ENCODE peak calls at places on chromosomes 3 and 15, in four cellular contexts. Z is HepG2, E is K562, T is GM12878. U is an unnamed sample.

GRCh38 chr3:108590443-108590842 is 921 bp downstream of the DZIP3 start:
- DNase-seq in Z (peak; percentile 1), E (peak; percentile 7), T (no peak), U (peak; percentile 5)

GRCh38 chr15:34773916-34774315 is 19.1 kb upstream of the GJD2 start:
- DNase-seq in T (no peak), E (no peak), Z (no peak), U (no peak)

GRCh38 chr15:74209997-74210573 is 7.5 kb upstream of the STRA6 start:
- DNase-seq in T (no peak), Z (no peak), E (no peak), U (no peak)

GRCh38 chr3:54034971-54035370 is 87.4 kb upstream of the CACNA2D3 start:
- DNase-seq in T (no peak), E (no peak), Z (no peak), U (no peak)

GRCh38 chr3:73668366-73668765 is 43.6 kb upstream of the PDZRN3 start:
- DNase-seq in T (no peak), E (no peak), Z (no peak), U (no peak)

GRCh38 chr15:56325186-56325585 is 40.0 kb upstream of the TEX9 start:
- DNase-seq in T (no peak), Z (no peak), E (no peak), U (no peak)

GRCh38 chr15:89377042-89377841 is 42.6 kb upstream of the POLG start:
- DNase-seq in Z (no peak), E (no peak), T (no peak), U (no peak)

GRCh38 chr3:24299801-24300626 is 194.6 kb downstream of the THRB start:
- DNase-seq in E (peak; percentile 20), T (no peak), Z (no peak), U (no peak)

GRCh38 chr3:4750306-4751056 is 228.8 kb upstream of the BHLHE40 start:
- DNase-seq in Z (peak; percentile 25), T (no peak), E (no peak), U (no peak)

GRCh38 chr3:65472501-65472900 is 566.2 kb downstream of the MAGI1 start:
- DNase-seq in Z (no peak), T (no peak), E (no peak), U (no peak)

GRCh38 chr3:54427951-54428871 is 305.9 kb downstream of the CACNA2D3 start:
- DNase-seq in Z (peak; percentile 28), T (peak; percentile 7), E (peak; percentile 37), U (peak; percentile 69)

GRCh38 chr3:125916376-125916978 is 52.5 kb upstream of the ROPN1B start:
- DNase-seq in E (peak; percentile 83), T (peak; percentile 65), Z (peak; percentile 84), U (peak; percentile 84)
- TF ChIP-seq SP1 in E (peak; percentile 46), T (no peak), Z (no peak), U (no peak)

GRCh38 chr3:155416500-155417118 is 123.1 kb upstream of the STRIT1 start:
- DNase-seq in Z (no peak), T (no peak), E (no peak), U (no peak)
- TF ChIP-seq FOXM1 in Z (no peak), T (no peak), E (no peak), U (no peak)

GRCh38 chr3:86951343-86951742 is 39.6 kb downstream of the VGLL3 start:
- DNase-seq in T (no peak), Z (no peak), E (no peak), U (no peak)

GRCh38 chr3:86948840-86949239 is 42.1 kb downstream of the VGLL3 start:
- DNase-seq in Z (no peak), T (no peak), E (no peak), U (no peak)

GRCh38 chr3:86950717-86951116 is 40.2 kb downstream of the VGLL3 start:
- DNase-seq in Z (no peak), E (no peak), T (no peak), U (no peak)

GRCh38 chr3:86954226-86954625 is 36.7 kb downstream of the VGLL3 start:
- DNase-seq in T (no peak), E (no peak), Z (no peak), U (no peak)

DNA sequence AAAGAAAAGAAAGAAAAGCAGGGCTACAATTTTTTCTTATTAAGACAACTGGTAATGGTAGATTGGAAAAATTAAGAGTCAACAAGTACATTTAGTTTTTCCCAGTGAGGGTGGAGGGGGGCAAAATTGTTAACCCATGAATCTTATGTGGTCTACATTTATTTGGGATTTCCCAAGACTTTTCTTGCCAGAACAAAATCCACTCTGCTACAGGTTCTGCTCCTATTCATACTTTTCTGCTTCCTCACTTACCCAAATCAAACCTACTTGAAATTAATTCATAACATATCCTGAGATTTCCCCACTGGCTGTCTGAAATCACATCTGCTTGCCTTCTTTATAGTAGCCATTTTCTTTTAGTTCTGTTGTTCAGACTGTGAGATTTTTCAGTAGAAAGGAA is 41.1 kb downstream of the VGLL3 start:
- DNase-seq in T (no peak), E (no peak), Z (no peak), U (no peak)
- TF ChIP-seq SP1 in T (no peak), E (no peak), Z (no peak), U (no peak)

GRCh38 chr3:127475364-127475763 is 115.2 kb downstream of the TPRA1 start:
- DNase-seq in E (no peak), T (no peak), Z (no peak), U (no peak)

GRCh38 chr3:127476936-127477335 is 113.6 kb downstream of the TPRA1 start:
- DNase-seq in E (no peak), T (no peak), Z (no peak), U (no peak)

GRCh38 chr3:127475975-127476374 is 114.6 kb downstream of the TPRA1 start:
- DNase-seq in E (no peak), Z (no peak), T (no peak), U (no peak)

GRCh38 chr3:127472506-127472905 is 118.0 kb downstream of the TPRA1 start:
- DNase-seq in Z (no peak), E (no peak), T (no peak), U (no peak)

GRCh38 chr3:127473244-127474024 is 117.1 kb downstream of the TPRA1 start:
- DNase-seq in T (no peak), Z (peak; percentile 53), E (peak; percentile 40), U (peak; percentile 62)
- TF ChIP-seq FOXM1 in T (no peak), Z (no peak), E (no peak), U (no peak)

GRCh38 chr15:67085237-67085817 is 19.9 kb downstream of the SMAD3 start:
- DNase-seq in Z (no peak), E (no peak), T (no peak), U (no peak)

GRCh38 chr15:67087507-67088172 is 22.2 kb downstream of the SMAD3 start:
- DNase-seq in T (no peak), E (no peak), Z (no peak), U (no peak)

GRCh38 chr15:67086650-67086941 is 21.2 kb downstream of the SMAD3 start:
- DNase-seq in E (no peak), Z (no peak), T (no peak), U (no peak)

GRCh38 chr15:67084561-67084960 is 19.2 kb downstream of the SMAD3 start:
- DNase-seq in Z (no peak), E (no peak), T (no peak), U (no peak)

DNA sequence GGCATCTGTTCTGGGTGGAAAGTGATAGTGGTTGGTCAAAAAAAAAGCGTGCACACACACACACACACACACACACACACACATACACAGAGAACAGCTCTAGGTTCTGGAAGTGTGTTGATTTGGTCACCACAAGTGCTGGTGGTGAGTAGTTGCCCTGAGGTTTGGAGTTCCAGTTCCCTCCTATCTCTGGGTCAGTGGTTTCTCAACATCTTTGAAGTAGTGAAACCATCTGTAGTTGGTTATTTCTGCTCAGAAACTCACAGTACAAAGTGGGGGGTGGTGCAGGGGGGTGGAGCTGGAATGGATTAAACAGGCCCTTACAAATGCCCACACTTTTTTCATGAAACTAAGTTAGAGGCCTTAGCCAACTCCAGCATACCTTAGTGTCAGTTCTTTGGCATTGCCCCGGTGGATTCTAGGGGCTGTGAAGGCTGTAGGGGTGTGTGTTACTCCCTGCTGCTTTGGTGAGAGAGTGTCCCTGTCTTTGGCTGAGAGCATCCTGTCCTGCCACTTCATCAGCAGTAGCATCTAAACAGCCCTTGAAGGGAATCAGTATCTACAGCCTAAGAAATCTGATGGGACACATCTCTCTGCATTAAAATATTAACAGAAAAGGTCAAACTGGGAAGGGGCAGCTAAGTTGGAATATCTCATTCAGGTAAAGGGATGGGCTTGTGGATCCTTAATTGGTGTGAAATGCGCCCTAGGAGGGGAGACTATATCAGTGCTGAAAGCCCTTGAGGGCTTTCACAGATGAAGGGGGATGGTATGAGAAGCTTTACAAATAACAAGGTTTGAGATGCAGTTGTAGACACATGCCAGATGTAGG is 20.6 kb downstream of the SMAD3 start:
- DNase-seq in Z (no peak), E (no peak), T (peak; percentile 97), U (no peak)
- TF ChIP-seq SP1 in Z (no peak), E (no peak), T (peak; percentile 92), U (no peak)

GRCh38 chr3:102400142-102400541 is 34.7 kb upstream of the ZPLD1 start:
- DNase-seq in Z (no peak), T (no peak), E (no peak), U (no peak)
- TF ChIP-seq FOXM1 in Z (no peak), T (no peak), E (no peak), U (no peak)

GRCh38 chr15:64690578-64691296 is 84.7 kb downstream of the RBPMS2 start:
- DNase-seq in T (no peak), Z (no peak), E (no peak), U (no peak)
- TF ChIP-seq SP1 in T (no peak), Z (no peak), E (no peak), U (no peak)

U was measured in HEK293T.